ENCODE peak calls at places on chromosomes 16 and 17, in seven cellular contexts. One of them, this sample, is unnamed.

GRCh38 chr17:62110923-62111484 is 45.9 kb upstream of the MED13 start:
- DNase-seq in GM23248: peak; percentile 60
- DNase-seq in heart left ventricle: no peak
- DNase-seq in mesendoderm: no peak
- DNase-seq in GM06990: no peak
- DNase-seq in mesenchymal stem cell: no peak
- DNase-seq in CD8-positive, alpha-beta memory T cell: no peak
- DNase-seq in this sample: no peak

GRCh38 chr17:7132511-7133094 is 18.0 kb upstream of the ASGR2 start:
- DNase-seq in GM06990: peak; percentile 80
- DNase-seq in CD8-positive, alpha-beta memory T cell: peak; percentile 77
- DNase-seq in heart left ventricle: no peak
- DNase-seq in GM23248: no peak
- DNase-seq in mesendoderm: peak; percentile 97
- DNase-seq in mesenchymal stem cell: peak; percentile 34
- DNase-seq in this sample: no peak

GRCh38 chr17:81991684-81992513 is 14.5 kb downstream of the ASPSCR1 start:
- DNase-seq in GM06990: peak; percentile 13
- DNase-seq in heart left ventricle: peak; percentile 82
- DNase-seq in mesenchymal stem cell: peak; percentile 59
- DNase-seq in mesendoderm: no peak
- DNase-seq in CD8-positive, alpha-beta memory T cell: no peak
- DNase-seq in GM23248: peak; percentile 89
- DNase-seq in this sample: no peak

GRCh38 chr17:50421308-50422031 is 4.5 kb upstream of the ACSF2 start:
- DNase-seq in CD8-positive, alpha-beta memory T cell: peak; percentile 19
- DNase-seq in mesenchymal stem cell: peak; percentile 34
- DNase-seq in heart left ventricle: no peak
- DNase-seq in mesendoderm: no peak
- DNase-seq in GM06990: peak; percentile 39
- DNase-seq in GM23248: peak; percentile 32
- DNase-seq in this sample: peak; percentile 42

GRCh38 chr17:933168-934083 is 46.1 kb downstream of the NXN start:
- DNase-seq in heart left ventricle: no peak
- DNase-seq in GM23248: peak; percentile 86
- DNase-seq in GM06990: no peak
- DNase-seq in mesendoderm: peak; percentile 99
- DNase-seq in mesenchymal stem cell: peak; percentile 93
- DNase-seq in CD8-positive, alpha-beta memory T cell: no peak
- DNase-seq in this sample: no peak

GRCh38 chr17:82767041-82767754 is 15.3 kb downstream of the TBCD start:
- DNase-seq in heart left ventricle: no peak
- DNase-seq in mesendoderm: peak; percentile 65
- DNase-seq in GM06990: no peak
- DNase-seq in CD8-positive, alpha-beta memory T cell: no peak
- DNase-seq in GM23248: peak; percentile 67
- DNase-seq in mesenchymal stem cell: peak; percentile 59
- DNase-seq in this sample: peak; percentile 38

GRCh38 chr17:82349287-82349701 is 9.8 kb upstream of the TEX19 start:
- DNase-seq in heart left ventricle: no peak
- DNase-seq in GM23248: peak; percentile 58
- DNase-seq in GM06990: no peak
- DNase-seq in CD8-positive, alpha-beta memory T cell: no peak
- DNase-seq in mesenchymal stem cell: no peak
- DNase-seq in mesendoderm: no peak
- DNase-seq in this sample: no peak

GRCh38 chr17:1907818-1908698 is 78.3 kb downstream of the RPA1 start:
- DNase-seq in mesenchymal stem cell: peak; percentile 32
- DNase-seq in GM23248: peak; percentile 75
- DNase-seq in mesendoderm: peak; percentile 49
- DNase-seq in CD8-positive, alpha-beta memory T cell: peak; percentile 14
- DNase-seq in heart left ventricle: no peak
- DNase-seq in GM06990: peak; percentile 36
- DNase-seq in this sample: no peak

GRCh38 chr16:1395444-1396074 is 18.9 kb downstream of the UNKL start:
- DNase-seq in GM06990: no peak
- DNase-seq in mesendoderm: no peak
- DNase-seq in GM23248: no peak
- DNase-seq in heart left ventricle: no peak
- DNase-seq in mesenchymal stem cell: no peak
- DNase-seq in CD8-positive, alpha-beta memory T cell: no peak
- DNase-seq in this sample: no peak

GRCh38 chr16:69435977-69436729 is 11.7 kb downstream of the CYB5B start:
- DNase-seq in mesenchymal stem cell: no peak
- DNase-seq in mesendoderm: peak; percentile 65
- DNase-seq in GM06990: no peak
- DNase-seq in GM23248: no peak
- DNase-seq in CD8-positive, alpha-beta memory T cell: no peak
- DNase-seq in heart left ventricle: no peak
- DNase-seq in this sample: no peak

GRCh38 chr16:535446-536405 is 8.2 kb downstream of the CAPN15 start:
- DNase-seq in GM23248: peak; percentile 98
- DNase-seq in CD8-positive, alpha-beta memory T cell: no peak
- DNase-seq in GM06990: no peak
- DNase-seq in heart left ventricle: no peak
- DNase-seq in mesendoderm: no peak
- DNase-seq in mesenchymal stem cell: peak; percentile 78
- DNase-seq in this sample: no peak

GRCh38 chr16:89035013-89035697 is 58.1 kb upstream of the CBFA2T3 start:
- DNase-seq in GM06990: no peak
- DNase-seq in mesenchymal stem cell: no peak
- DNase-seq in heart left ventricle: peak; percentile 33
- DNase-seq in mesendoderm: peak; percentile 15
- DNase-seq in CD8-positive, alpha-beta memory T cell: no peak
- DNase-seq in GM23248: no peak
- DNase-seq in this sample: peak; percentile 68

GRCh38 chr16:47567321-47567720 is 106.2 kb downstream of the PHKB start:
- DNase-seq in CD8-positive, alpha-beta memory T cell: no peak
- DNase-seq in mesenchymal stem cell: no peak
- DNase-seq in heart left ventricle: no peak
- DNase-seq in GM06990: no peak
- DNase-seq in GM23248: no peak
- DNase-seq in mesendoderm: no peak
- DNase-seq in this sample: no peak

GRCh38 chr16:84617068-84617630 is 729 bp downstream of the COTL1 start:
- DNase-seq in GM06990: peak; percentile 67
- DNase-seq in GM23248: peak; percentile 51
- DNase-seq in mesenchymal stem cell: peak; percentile 35
- DNase-seq in mesendoderm: no peak
- DNase-seq in heart left ventricle: peak; percentile 72
- DNase-seq in CD8-positive, alpha-beta memory T cell: peak; percentile 53
- DNase-seq in this sample: no peak

GRCh38 chr16:84274515-84274914 is 20.2 kb upstream of the WFDC1 start:
- DNase-seq in mesendoderm: no peak
- DNase-seq in CD8-positive, alpha-beta memory T cell: no peak
- DNase-seq in GM23248: no peak
- DNase-seq in mesenchymal stem cell: no peak
- DNase-seq in GM06990: no peak
- DNase-seq in heart left ventricle: no peak
- DNase-seq in this sample: no peak

GRCh38 chr16:75260856-75261589 is 9.6 kb upstream of the BCAR1 start:
- DNase-seq in GM23248: no peak
- DNase-seq in GM06990: no peak
- DNase-seq in mesenchymal stem cell: no peak
- DNase-seq in CD8-positive, alpha-beta memory T cell: no peak
- DNase-seq in heart left ventricle: no peak
- DNase-seq in mesendoderm: no peak
- DNase-seq in this sample: no peak

GRCh38 chr17:65020284-65020683 is 36.3 kb downstream of the GNA13 start:
- DNase-seq in mesenchymal stem cell: peak; percentile 86
- DNase-seq in CD8-positive, alpha-beta memory T cell: no peak
- DNase-seq in GM23248: peak; percentile 88
- DNase-seq in mesendoderm: no peak
- DNase-seq in GM06990: no peak
- DNase-seq in heart left ventricle: no peak
- DNase-seq in this sample: no peak

GRCh38 chr16:49021136-49021535 is 260.5 kb downstream of the CBLN1 start:
- DNase-seq in GM06990: no peak
- DNase-seq in mesendoderm: no peak
- DNase-seq in GM23248: peak; percentile 14
- DNase-seq in mesenchymal stem cell: peak; percentile 1
- DNase-seq in heart left ventricle: no peak
- DNase-seq in CD8-positive, alpha-beta memory T cell: no peak
- DNase-seq in this sample: no peak

GRCh38 chr16:21186326-21186691 is 25.1 kb downstream of the ZP2 start:
- DNase-seq in mesendoderm: no peak
- DNase-seq in GM06990: no peak
- DNase-seq in CD8-positive, alpha-beta memory T cell: no peak
- DNase-seq in GM23248: no peak
- DNase-seq in heart left ventricle: no peak
- DNase-seq in mesenchymal stem cell: no peak
- DNase-seq in this sample: no peak

GRCh38 chr17:78753316-78754250 is 28.5 kb downstream of the CYTH1 start:
- DNase-seq in CD8-positive, alpha-beta memory T cell: peak; percentile 67
- DNase-seq in GM23248: no peak
- DNase-seq in heart left ventricle: no peak
- DNase-seq in mesenchymal stem cell: no peak
- DNase-seq in GM06990: no peak
- DNase-seq in mesendoderm: no peak
- DNase-seq in this sample: no peak

GRCh38 chr16:8099586-8099985 is 490.7 kb downstream of the TMEM114 start:
- DNase-seq in mesendoderm: no peak
- DNase-seq in heart left ventricle: no peak
- DNase-seq in CD8-positive, alpha-beta memory T cell: no peak
- DNase-seq in mesenchymal stem cell: no peak
- DNase-seq in GM23248: no peak
- DNase-seq in GM06990: no peak
- DNase-seq in this sample: no peak

GRCh38 chr17:70945386-70945785 is 776.1 kb downstream of the KCNJ2 start:
- DNase-seq in GM06990: no peak
- DNase-seq in mesendoderm: peak; percentile 51
- DNase-seq in CD8-positive, alpha-beta memory T cell: no peak
- DNase-seq in mesenchymal stem cell: no peak
- DNase-seq in heart left ventricle: no peak
- DNase-seq in GM23248: peak; percentile 9
- DNase-seq in this sample: no peak

GRCh38 chr16:89534147-89534788 is 26.1 kb downstream of the SPG7 start:
- DNase-seq in GM06990: no peak
- DNase-seq in mesendoderm: no peak
- DNase-seq in CD8-positive, alpha-beta memory T cell: peak; percentile 75
- DNase-seq in mesenchymal stem cell: peak; percentile 52
- DNase-seq in GM23248: peak; percentile 43
- DNase-seq in heart left ventricle: no peak
- DNase-seq in this sample: no peak

GRCh38 chr17:65684631-65685030 is 123.2 kb upstream of the AXIN2 start:
- DNase-seq in GM23248: peak; percentile 63
- DNase-seq in GM06990: no peak
- DNase-seq in heart left ventricle: no peak
- DNase-seq in mesendoderm: no peak
- DNase-seq in mesenchymal stem cell: peak; percentile 7
- DNase-seq in CD8-positive, alpha-beta memory T cell: no peak
- DNase-seq in this sample: no peak

DNA sequence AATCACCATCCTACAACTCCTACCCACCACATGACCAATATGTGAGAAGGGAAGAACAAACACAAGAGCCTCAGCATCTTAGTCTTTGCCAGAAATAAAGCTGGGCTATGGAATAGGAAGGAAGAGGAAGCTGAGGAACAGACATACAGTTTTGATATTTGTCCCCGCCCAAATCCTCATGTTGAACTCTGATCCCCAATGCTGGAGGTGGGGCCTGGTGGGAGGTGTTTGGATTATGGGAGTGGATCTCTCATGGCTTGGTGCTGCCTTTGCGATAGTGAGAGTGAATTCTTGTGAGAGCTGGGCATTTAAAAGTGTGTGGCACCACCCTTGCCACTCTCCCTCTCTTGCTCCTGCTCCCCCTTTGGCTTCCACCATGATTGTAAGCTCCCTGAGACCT is 52.4 kb upstream of the NLK start:
- DNase-seq in mesenchymal stem cell: no peak
- DNase-seq in GM23248: no peak
- DNase-seq in CD8-positive, alpha-beta memory T cell: no peak
- DNase-seq in heart left ventricle: no peak
- DNase-seq in mesendoderm: no peak
- DNase-seq in GM06990: no peak
- DNase-seq in this sample: no peak
- H3K4me3 ChIP-seq in mesenchymal stem cell: no peak overlapping the region
- H3K4me3 ChIP-seq in GM23248: no peak overlapping the region
- H3K4me3 ChIP-seq in CD8-positive, alpha-beta memory T cell: no peak overlapping the region
- H3K4me3 ChIP-seq in heart left ventricle: no peak overlapping the region
- H3K4me3 ChIP-seq in mesendoderm: no peak overlapping the region
- H3K4me3 ChIP-seq in GM06990: no peak overlapping the region
- H3K4me3 ChIP-seq in this sample: no peak overlapping the region

GRCh38 chr16:28001642-28002041 is 61.9 kb downstream of the GSG1L start:
- DNase-seq in GM06990: no peak
- DNase-seq in heart left ventricle: no peak
- DNase-seq in mesenchymal stem cell: no peak
- DNase-seq in mesendoderm: no peak
- DNase-seq in GM23248: no peak
- DNase-seq in CD8-positive, alpha-beta memory T cell: no peak
- DNase-seq in this sample: no peak
- H3K4me3 ChIP-seq in GM06990: no peak overlapping the region
- H3K4me3 ChIP-seq in heart left ventricle: no peak overlapping the region
- H3K4me3 ChIP-seq in mesenchymal stem cell: no peak overlapping the region
- H3K4me3 ChIP-seq in mesendoderm: no peak overlapping the region
- H3K4me3 ChIP-seq in GM23248: no peak overlapping the region
- H3K4me3 ChIP-seq in CD8-positive, alpha-beta memory T cell: no peak overlapping the region
- H3K4me3 ChIP-seq in this sample: no peak overlapping the region

DNA sequence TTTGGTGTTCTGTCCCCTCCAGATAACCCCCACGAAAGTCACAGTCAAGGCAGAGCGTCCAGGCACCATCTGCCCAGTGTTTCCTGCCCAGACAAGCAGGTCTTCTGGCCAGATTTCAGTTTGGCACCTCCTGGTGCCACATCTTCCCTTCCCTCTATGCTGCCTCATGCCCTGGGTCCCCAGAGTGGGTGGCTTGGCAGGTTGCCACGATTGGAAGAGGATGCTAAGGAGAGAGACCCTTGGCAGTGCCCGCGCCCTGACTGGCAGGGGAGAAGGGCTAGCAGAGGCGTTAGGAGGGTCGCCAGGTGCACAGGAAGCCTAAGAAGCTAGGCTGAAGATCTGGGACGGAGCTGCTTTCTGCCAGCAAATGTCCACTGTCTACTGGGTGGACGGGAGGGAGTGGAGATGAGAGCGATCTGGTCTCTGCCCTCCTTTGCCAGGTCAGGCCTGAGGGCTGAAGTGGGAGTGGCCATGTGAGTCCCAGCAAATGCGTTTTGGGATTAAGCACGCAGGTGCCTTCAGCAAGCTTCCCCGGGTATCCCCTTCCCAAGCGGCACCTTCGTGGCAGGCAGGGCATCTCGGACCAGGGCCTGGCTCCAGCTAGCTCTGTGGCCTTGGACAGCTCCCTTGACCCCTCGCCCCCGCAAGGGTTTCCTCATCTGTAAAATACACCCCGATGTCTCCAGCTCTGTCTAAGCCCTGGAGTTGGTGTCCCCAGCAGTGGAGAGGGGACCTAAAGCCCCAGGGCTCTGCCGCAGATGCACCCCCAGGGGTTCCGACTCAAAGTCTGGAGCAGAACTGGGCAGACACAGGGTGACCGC is 13.4 kb upstream of the CD300A start:
- DNase-seq in GM23248: no peak
- DNase-seq in heart left ventricle: peak; percentile 67
- DNase-seq in mesenchymal stem cell: no peak
- DNase-seq in CD8-positive, alpha-beta memory T cell: no peak
- DNase-seq in mesendoderm: no peak
- DNase-seq in GM06990: no peak
- DNase-seq in this sample: no peak
- H3K4me3 ChIP-seq in GM23248: peak overlapping the region; percentile 54
- H3K4me3 ChIP-seq in heart left ventricle: peak overlapping the region; percentile 56
- H3K4me3 ChIP-seq in mesenchymal stem cell: no peak overlapping the region
- H3K4me3 ChIP-seq in CD8-positive, alpha-beta memory T cell: no peak overlapping the region
- H3K4me3 ChIP-seq in mesendoderm: no peak overlapping the region
- H3K4me3 ChIP-seq in GM06990: no peak overlapping the region
- H3K4me3 ChIP-seq in this sample: no peak overlapping the region

GRCh38 chr17:74234482-74234881 is 21.1 kb downstream of the TTYH2 start:
- DNase-seq in heart left ventricle: no peak
- DNase-seq in mesenchymal stem cell: no peak
- DNase-seq in mesendoderm: no peak
- DNase-seq in GM23248: no peak
- DNase-seq in GM06990: no peak
- DNase-seq in CD8-positive, alpha-beta memory T cell: no peak
- DNase-seq in this sample: no peak
- H3K4me3 ChIP-seq in heart left ventricle: peak overlapping the region; percentile 43
- H3K4me3 ChIP-seq in mesenchymal stem cell: no peak overlapping the region
- H3K4me3 ChIP-seq in mesendoderm: no peak overlapping the region
- H3K4me3 ChIP-seq in GM23248: no peak overlapping the region
- H3K4me3 ChIP-seq in GM06990: no peak overlapping the region
- H3K4me3 ChIP-seq in CD8-positive, alpha-beta memory T cell: no peak overlapping the region
- H3K4me3 ChIP-seq in this sample: no peak overlapping the region

This sample was measured in DND-41.